ENCODE peak calls at places on chromosomes 4 and X, in four cellular contexts. Z is lower lobe of right lung, E is sciatic nerve, M is AG04450. V is an unnamed sample.

GRCh38 chr4:156378053-156378665 is 424.5 kb upstream of the CTSO start:
- DNase-seq in E (no peak), Z (no peak), M (peak), V (no peak)

GRCh38 chr4:147487616-147488015 is 6.7 kb downstream of the EDNRA start:
- DNase-seq in M (no peak), Z (no peak), E (no peak), V (no peak)

GRCh38 chr4:116880625-116881024 is 204.8 kb downstream of the TRAM1L1 start:
- DNase-seq in Z (no peak), M (no peak), E (no peak), V (no peak)

GRCh38 chr4:129176864-129177263 is 80.9 kb downstream of the C4orf33 start:
- DNase-seq in Z (no peak), E (no peak), M (no peak), V (no peak)

GRCh38 chr4:75653845-75654503 is 19.2 kb downstream of the G3BP2 start:
- DNase-seq in M (no peak), Z (no peak), E (no peak), V (no peak)

GRCh38 chr4:138175337-138175794 is 66.8 kb downstream of the SLC7A11 start:
- DNase-seq in M (peak), E (no peak), Z (no peak), V (no peak)

GRCh38 chrX:46954716-46955115 is 42.5 kb downstream of the JADE3 start:
- DNase-seq in Z (no peak), M (no peak), E (no peak), V (no peak)

GRCh38 chr4:8818063-8818881 is 53.4 kb downstream of the HMX1 start:
- DNase-seq in M (no peak), Z (peak), E (peak), V (peak)

GRCh38 chr4:159103406-159104131 is 690 bp downstream of the RAPGEF2 start:
- DNase-seq in Z (peak), E (peak), M (no peak), V (peak)

GRCh38 chr4:142656178-142656577 is 189.9 kb downstream of the INPP4B start:
- DNase-seq in Z (no peak), E (no peak), M (no peak), V (no peak)

GRCh38 chr4:145937021-145937861 is 1.4 kb downstream of the ZNF827 start:
- DNase-seq in M (no peak), E (peak), Z (peak), V (peak)

V was measured in mesenteric fat pad.